ENCODE peak calls at places on chromosomes 6 and 20, in nine cellular contexts. V is fibroblast of lung; I is foreskin keratinocyte; K is progenitor cell of endocrine pancreas; J is ELF-1; X is SJSA1; Y is activated CD4-positive, alpha-beta T cell treated with anti-CD3 and anti-CD28 coated beads, Interleukin-2, amount 50 U/mL, for 48 hours; M is WTC11; R is body of pancreas. U is an unnamed sample.

GRCh38 chr6:155121699-155122098 is 126.6 kb downstream of the TIAM2 start:
- DNase-seq in V (peak; percentile 41), I (no peak), K (no peak), J (peak; percentile 85), X (peak; percentile 45), Y (no peak), M (peak; percentile 52), R (no peak), U (no peak)

GRCh38 chr6:163790296-163790840 is 375.9 kb downstream of the QKI start:
- DNase-seq in V (peak; percentile 19), I (peak; percentile 8), K (no peak), J (no peak), X (no peak), Y (no peak), M (no peak), R (no peak), U (no peak)

GRCh38 chr6:105818505-105818904 is 267.6 kb upstream of the PRDM1 start:
- DNase-seq in V (no peak), I (peak; percentile 44), K (no peak), J (no peak), X (no peak), Y (no peak), M (no peak), R (no peak), U (no peak)

GRCh38 chr6:2038096-2038495 is 207.3 kb downstream of the GMDS start:
- DNase-seq in V (peak; percentile 78), I (no peak), K (no peak), J (no peak), X (no peak), Y (peak; percentile 21), M (no peak), R (no peak), U (peak; percentile 26)

GRCh38 chr6:137155830-137156229 is 17.6 kb downstream of the IL22RA2 start:
- DNase-seq in V (peak; percentile 74), I (peak; percentile 89), K (no peak), J (no peak), X (no peak), Y (peak; percentile 26), M (no peak), R (no peak), U (peak; percentile 39)

GRCh38 chr6:16319813-16320532 is 81.6 kb downstream of the GMPR start:
- DNase-seq in V (peak; percentile 98), I (peak; percentile 84), K (no peak), J (peak; percentile 27), X (peak; percentile 94), Y (peak; percentile 68), M (no peak), R (peak; percentile 59), U (peak; percentile 87)

GRCh38 chr6:79469381-79470246 is 67.6 kb downstream of the LCA5 start:
- DNase-seq in V (peak; percentile 19), I (no peak), K (no peak), J (no peak), X (no peak), Y (no peak), M (no peak), R (no peak), U (no peak)

GRCh38 chr6:118263929-118264486 is 284.1 kb upstream of the PLN start:
- DNase-seq in V (peak; percentile 29), I (no peak), K (peak; percentile 17), J (peak; percentile 23), X (no peak), Y (no peak), M (peak; percentile 47), R (peak; percentile 11), U (peak; percentile 23)

GRCh38 chr20:4109587-4109986 is 94.2 kb upstream of the RNF24 start:
- DNase-seq in V (no peak), I (no peak), K (no peak), J (no peak), X (no peak), Y (no peak), M (no peak), R (no peak), U (peak; percentile 25)

GRCh38 chr6:150719099-150719767 is 119.5 kb downstream of the PLEKHG1 start:
- DNase-seq in V (peak; percentile 40), I (no peak), K (no peak), J (no peak), X (no peak), Y (no peak), M (no peak), R (no peak), U (no peak)

GRCh38 chr6:118748311-118749062 is 97.1 kb upstream of the CEP85L start:
- DNase-seq in V (peak; percentile 80), I (no peak), K (no peak), J (peak; percentile 42), X (peak; percentile 58), Y (no peak), M (peak; percentile 43), R (peak; percentile 62), U (no peak)

GRCh38 chr6:31642798-31643570 is 9.5 kb downstream of the BAG6 start:
- DNase-seq in V (no peak), I (no peak), K (no peak), J (no peak), X (no peak), Y (no peak), M (no peak), R (no peak), U (no peak)

GRCh38 chr20:31560094-31560899 is 44.8 kb upstream of the ID1 start:
- DNase-seq in V (peak; percentile 78), I (peak; percentile 61), K (peak; percentile 67), J (peak; percentile 79), X (peak; percentile 69), Y (peak; percentile 83), M (peak; percentile 77), R (peak; percentile 71), U (peak; percentile 82)

GRCh38 chr6:25623065-25623464 is 28.9 kb upstream of the SCGN start:
- DNase-seq in V (no peak), I (no peak), K (no peak), J (no peak), X (no peak), Y (no peak), M (no peak), R (peak; percentile 65), U (no peak)

GRCh38 chr6:154683756-154684523 is 49.3 kb upstream of the SCAF8 start:
- DNase-seq in V (peak; percentile 49), I (peak; percentile 35), K (no peak), J (no peak), X (peak; percentile 56), Y (no peak), M (no peak), R (no peak), U (no peak)

GRCh38 chr6:77425216-77425615 is 38.1 kb downstream of the HTR1B start:
- DNase-seq in V (no peak), I (no peak), K (no peak), J (no peak), X (no peak), Y (no peak), M (no peak), R (no peak), U (no peak)

GRCh38 chr6:84166395-84166794 is 61.0 kb downstream of the CEP162 start:
- DNase-seq in V (no peak), I (no peak), K (no peak), J (no peak), X (no peak), Y (no peak), M (no peak), R (no peak), U (no peak)

GRCh38 chr6:149093643-149094042 is 223.9 kb upstream of the TAB2 start:
- DNase-seq in V (peak; percentile 81), I (no peak), K (no peak), J (no peak), X (peak; percentile 84), Y (no peak), M (no peak), R (no peak), U (no peak)

GRCh38 chr20:3672864-3673550 is 8.8 kb downstream of the ADAM33 start:
- DNase-seq in V (no peak), I (no peak), K (no peak), J (no peak), X (no peak), Y (no peak), M (peak; percentile 35), R (no peak), U (no peak)

GRCh38 chr6:157825243-157825904 is 2.3 kb downstream of the SNX9 start:
- DNase-seq in V (peak; percentile 74), I (no peak), K (no peak), J (no peak), X (no peak), Y (no peak), M (no peak), R (no peak), U (no peak)

GRCh38 chr20:22763257-22763906 is 179.0 kb upstream of the FOXA2 start:
- DNase-seq in V (no peak), I (peak; percentile 97), K (no peak), J (no peak), X (peak; percentile 73), Y (no peak), M (no peak), R (no peak), U (peak; percentile 81)

GRCh38 chr20:61185181-61185580 is 66.9 kb upstream of the CDH4 start:
- DNase-seq in V (peak; percentile 25), I (peak; percentile 67), K (no peak), J (no peak), X (peak; percentile 9), Y (no peak), M (no peak), R (no peak), U (no peak)

GRCh38 chr6:89433637-89434499 is 916 bp downstream of the ANKRD6 start:
- DNase-seq in V (no peak), I (no peak), K (peak; percentile 11), J (peak; percentile 32), X (no peak), Y (peak; percentile 26), M (peak; percentile 39), R (peak; percentile 52), U (no peak)

GRCh38 chr20:46311039-46311650 is 2.8 kb upstream of the CDH22 start:
- DNase-seq in V (no peak), I (peak; percentile 61), K (no peak), J (no peak), X (no peak), Y (no peak), M (no peak), R (no peak), U (no peak)

GRCh38 chr6:110355031-110355430 is 3.1 kb downstream of the METTL24 start:
- DNase-seq in V (no peak), I (peak; percentile 32), K (no peak), J (peak; percentile 72), X (no peak), Y (no peak), M (peak; percentile 16), R (no peak), U (no peak)

GRCh38 chr6:140486468-140487361 is 1112.3 kb upstream of the CITED2 start:
- DNase-seq in V (peak; percentile 72), I (no peak), K (no peak), J (no peak), X (peak; percentile 16), Y (no peak), M (no peak), R (no peak), U (no peak)

GRCh38 chr20:37353285-37353849 is 7.4 kb downstream of the SRC start:
- DNase-seq in V (no peak), I (no peak), K (no peak), J (no peak), X (no peak), Y (no peak), M (no peak), R (no peak), U (no peak)

GRCh38 chr6:33822575-33823395 is 19.0 kb upstream of the MLN start:
- DNase-seq in V (no peak), I (no peak), K (no peak), J (peak; percentile 79), X (no peak), Y (no peak), M (peak; percentile 76), R (no peak), U (peak; percentile 51)

GRCh38 chr20:47531468-47531867 is 29.8 kb downstream of the NCOA3 start:
- DNase-seq in V (no peak), I (no peak), K (no peak), J (no peak), X (no peak), Y (no peak), M (no peak), R (no peak), U (no peak)

GRCh38 chr20:7911586-7912330 is 28.5 kb downstream of the HAO1 start:
- DNase-seq in V (no peak), I (no peak), K (no peak), J (no peak), X (no peak), Y (no peak), M (no peak), R (no peak), U (no peak)

U was measured in SW480.